ENCODE peak calls at places on chromosome 10, in ten cellular contexts. Y is A549, D is HepG2, U is transverse colon, X is gastrocnemius medialis, V is body of pancreas, Q is prostate gland, G is tibial nerve, A is esophagus muscularis mucosa, K is endothelial cell of umbilical vein. P is an unnamed sample.

GRCh38 chr10:101602767-101603398 is 14.8 kb downstream of the DPCD start:
- DNase-seq in D (peak; percentile 70), Y (peak; percentile 86), G (peak; percentile 61), A (no peak), V (peak; percentile 65), X (peak; percentile 61), K (peak; percentile 56), U (peak; percentile 62), Q (peak; percentile 48), P (peak; percentile 83)

GRCh38 chr10:79292789-79293746 is 54.2 kb upstream of the PPIF start:
- DNase-seq in D (peak; percentile 18), V (no peak), Y (peak; percentile 73), U (no peak), X (no peak), K (no peak), G (no peak), A (no peak), Q (no peak), P (peak; percentile 86)

GRCh38 chr10:129564923-129565322 is 97.9 kb downstream of the MGMT start:
- DNase-seq in U (no peak), X (no peak), A (no peak), Y (no peak), V (no peak), D (no peak), K (no peak), G (no peak), Q (no peak), P (no peak)

GRCh38 chr10:133336131-133337078 is at the start of gene CALY:
- DNase-seq in D (no peak), A (no peak), K (no peak), G (no peak), X (no peak), V (peak; percentile 52), Y (peak; percentile 72), U (peak; percentile 62), Q (no peak), P (no peak)

GRCh38 chr10:48309711-48310226 is 3.3 kb downstream of the MAPK8 start:
- DNase-seq in U (no peak), V (no peak), X (no peak), Y (peak; percentile 24), G (no peak), Q (no peak), K (peak; percentile 42), D (peak; percentile 41), A (no peak), P (peak; percentile 58)

GRCh38 chr10:1420663-1421362 is 316.5 kb downstream of the ADARB2 start:
- DNase-seq in D (peak; percentile 51), X (no peak), K (no peak), U (peak; percentile 61), Q (peak; percentile 66), Y (peak; percentile 58), G (peak; percentile 30), A (no peak), V (peak; percentile 71), P (peak; percentile 30)

GRCh38 chr10:57657164-57657765 is 610.4 kb downstream of the IPMK start:
- DNase-seq in G (peak; percentile 41), D (peak; percentile 53), A (no peak), U (peak; percentile 31), K (peak; percentile 18), X (no peak), Y (peak; percentile 21), V (peak; percentile 52), Q (peak; percentile 15), P (peak; percentile 7)

GRCh38 chr10:54148508-54148907 is 652.5 kb downstream of the PCDH15 start:
- DNase-seq in A (no peak), Q (no peak), K (no peak), X (no peak), D (no peak), Y (no peak), U (no peak), G (no peak), V (no peak), P (no peak)

GRCh38 chr10:26755443-26755903 is 58.0 kb downstream of the PDSS1 start:
- DNase-seq in A (no peak), U (no peak), G (no peak), D (no peak), V (no peak), Q (no peak), Y (no peak), X (no peak), K (peak; percentile 43), P (no peak)

GRCh38 chr10:50375051-50375452 is 123.7 kb upstream of the ASAH2 start:
- DNase-seq in V (no peak), A (no peak), K (no peak), G (no peak), Y (no peak), Q (no peak), X (no peak), U (no peak), D (no peak), P (no peak)

GRCh38 chr10:132385721-132386418 is 11.1 kb upstream of the PWWP2B start:
- DNase-seq in V (no peak), D (no peak), K (no peak), U (peak; percentile 16), Q (no peak), A (no peak), X (peak; percentile 13), G (no peak), Y (no peak), P (no peak)

GRCh38 chr10:52135101-52135500 is 179.0 kb upstream of the DKK1 start:
- DNase-seq in A (no peak), U (no peak), K (no peak), G (no peak), X (no peak), Y (no peak), V (no peak), D (no peak), Q (no peak), P (no peak)

GRCh38 chr10:37895674-37896073 is 38.3 kb upstream of the ZNF248 start:
- DNase-seq in U (no peak), D (no peak), Q (no peak), A (no peak), Y (no peak), G (no peak), K (no peak), V (no peak), X (no peak), P (no peak)
- TF ChIP-seq POLR2A in U (no peak), D (no peak), Q (no peak), A (no peak), Y (no peak), G (no peak), K (no peak), V (no peak), X (no peak), P (no peak)

DNA sequence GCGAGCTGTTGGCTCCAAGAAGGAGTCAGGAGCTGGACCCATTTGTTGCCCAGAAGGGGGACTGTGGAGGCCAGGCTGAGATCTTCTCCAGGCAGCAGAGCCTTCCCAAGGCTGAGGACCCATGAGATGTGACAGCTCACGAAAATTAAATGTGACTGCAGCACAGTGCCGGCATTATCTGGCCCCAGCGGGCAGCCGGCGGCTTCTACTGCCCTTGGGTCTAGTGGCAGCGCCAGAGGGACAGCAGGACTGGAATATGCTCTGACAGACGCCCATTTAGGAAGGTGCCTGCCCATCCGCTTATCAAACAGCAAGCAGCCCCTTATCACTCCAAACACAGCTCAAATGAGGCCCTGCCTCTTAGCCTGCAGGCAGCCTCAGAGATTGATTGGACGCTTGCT is 122.9 kb upstream of the LYZL2 start:
- DNase-seq in A (no peak), X (no peak), U (no peak), Y (no peak), D (no peak), K (no peak), V (no peak), Q (no peak), G (no peak), P (no peak)
- TF ChIP-seq POLR2A in A (no peak), X (no peak), U (no peak), Y (no peak), D (no peak), K (no peak), V (no peak), Q (no peak), G (no peak), P (no peak)

DNA sequence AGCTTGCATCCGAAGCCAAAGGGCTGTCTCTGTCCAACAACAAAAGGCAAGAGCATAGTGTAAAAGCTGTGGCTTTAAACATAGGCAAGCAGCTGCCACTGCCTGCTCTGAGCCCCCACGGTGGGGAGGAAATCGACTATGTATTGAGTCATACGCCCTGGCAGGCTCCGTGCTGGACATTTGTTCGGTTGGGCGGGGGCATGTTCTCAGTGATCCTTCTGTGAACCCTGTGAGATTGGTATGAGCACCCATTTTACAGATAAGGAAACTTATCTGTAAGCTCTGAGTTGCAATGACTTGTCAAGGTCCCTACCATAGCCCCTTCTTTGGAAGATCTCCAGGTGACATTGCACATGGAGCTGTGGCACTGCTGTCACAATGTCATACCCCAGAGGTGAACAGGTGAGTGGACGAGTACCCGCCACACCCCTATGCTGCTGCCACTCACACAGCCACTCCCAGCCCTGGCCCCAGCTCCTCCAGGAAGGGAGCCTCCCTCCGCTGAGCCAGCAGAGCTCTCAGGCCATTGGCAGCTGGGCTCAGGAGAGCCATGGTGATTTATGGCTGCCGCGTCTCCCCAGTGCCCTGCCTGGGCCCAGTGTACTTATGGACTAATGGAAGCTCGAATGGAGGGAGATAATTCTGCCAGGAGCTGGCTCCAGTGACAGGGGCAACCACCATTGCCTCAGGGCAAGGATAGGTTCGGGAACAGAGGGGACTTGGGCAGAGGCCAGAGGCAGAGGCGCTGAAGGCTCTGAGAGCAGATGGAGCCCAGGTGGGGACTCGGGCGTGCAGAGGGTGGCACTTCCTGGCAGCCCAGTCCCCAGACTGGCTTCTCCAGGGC is 43.7 kb downstream of the UNC5B start:
- DNase-seq in K (peak; percentile 84), D (no peak), X (no peak), Y (no peak), U (peak; percentile 92), Q (peak; percentile 59), V (no peak), G (no peak), A (no peak), P (peak; percentile 81)
- TF ChIP-seq POLR2A in K (no peak), D (no peak), X (no peak), Y (no peak), U (peak; percentile 82), Q (peak; percentile 42), V (no peak), G (no peak), A (no peak), P (peak; percentile 12)

GRCh38 chr10:68560916-68561691 is 967 bp downstream of the TET1 start:
- DNase-seq in Q (no peak), D (peak; percentile 27), U (peak; percentile 11), A (no peak), X (no peak), Y (no peak), G (peak; percentile 7), K (no peak), V (no peak), P (peak; percentile 70)

GRCh38 chr10:68559872-68560200 is 301 bp upstream of the TET1 start:
- DNase-seq in V (peak; percentile 23), D (no peak), A (no peak), Q (no peak), Y (peak; percentile 38), U (no peak), G (peak; percentile 22), X (no peak), K (no peak), P (peak; percentile 25)

GRCh38 chr10:68560201-68560915 is at the start of gene TET1:
- DNase-seq in K (no peak), A (no peak), G (peak; percentile 45), U (peak; percentile 63), V (peak; percentile 53), D (peak; percentile 64), Q (no peak), X (peak; percentile 33), Y (peak; percentile 64), P (peak; percentile 80)

GRCh38 chr10:68559251-68559650 is 886 bp upstream of the TET1 start:
- DNase-seq in Q (no peak), U (no peak), Y (no peak), K (no peak), V (no peak), G (no peak), X (no peak), D (no peak), A (no peak), P (no peak)

GRCh38 chr10:68558478-68558877 is 1.7 kb upstream of the TET1 start:
- DNase-seq in X (no peak), K (no peak), A (no peak), Y (no peak), G (no peak), U (no peak), Q (no peak), V (no peak), D (no peak), P (no peak)
- TF ChIP-seq POLR2A in X (no peak), K (no peak), A (no peak), Y (no peak), G (no peak), U (no peak), Q (no peak), V (no peak), D (no peak), P (no peak)